ENCODE peak calls at places on chromosomes 16 and 17, in four cellular contexts. E is pancreas, R is mucosa of descending colon, A is hepatocyte. O is an unnamed sample.

GRCh38 chr16:57676624-57677085 is 8.5 kb downstream of the ADGRG3 start:
- DNase-seq in R (no peak), A (no peak), E (no peak), O (no peak)

GRCh38 chr16:19972111-19972510 is 87.5 kb upstream of the GPRC5B start:
- DNase-seq in A (peak; percentile 0), E (no peak), R (no peak), O (no peak)

GRCh38 chr17:60134396-60135159 is 15.2 kb upstream of the CA4 start:
- DNase-seq in R (no peak), E (no peak), A (no peak), O (no peak)

GRCh38 chr16:66502020-66502913 is 47.7 kb downstream of the TK2 start:
- DNase-seq in R (no peak), E (no peak), A (peak; percentile 51), O (peak; percentile 59)

GRCh38 chr16:324451-325334 is 27.8 kb downstream of the AXIN1 start:
- DNase-seq in E (no peak), A (peak; percentile 43), R (peak; percentile 82), O (no peak)

GRCh38 chr16:69513180-69513966 is 52.4 kb upstream of the NFAT5 start:
- DNase-seq in E (no peak), A (no peak), R (no peak), O (peak; percentile 25)

GRCh38 chr17:27315322-27315721 is 21.4 kb downstream of the WSB1 start:
- DNase-seq in A (peak; percentile 65), E (no peak), R (peak; percentile 80), O (peak; percentile 60)

GRCh38 chr16:81601601-81602251 is 157.1 kb downstream of the CMIP start:
- DNase-seq in R (no peak), E (no peak), A (no peak), O (no peak)

GRCh38 chr16:28554634-28555423 is 1.1 kb downstream of the SGF29 start:
- DNase-seq in A (no peak), R (no peak), E (no peak), O (no peak)

GRCh38 chr17:30363715-30364202 is 15.0 kb upstream of the CPD start:
- DNase-seq in E (no peak), R (peak; percentile 62), A (no peak), O (no peak)

GRCh38 chr16:58628845-58629680 is 563 bp downstream of the CNOT1 start:
- DNase-seq in R (peak; percentile 90), A (peak; percentile 55), E (peak; percentile 78), O (peak; percentile 67)

GRCh38 chr17:4074831-4075495 is 67.9 kb downstream of the ZZEF1 start:
- DNase-seq in R (no peak), E (no peak), A (peak; percentile 61), O (no peak)

GRCh38 chr16:3822366-3823045 is 58.0 kb downstream of the CREBBP start:
- DNase-seq in R (no peak), E (no peak), A (no peak), O (no peak)

GRCh38 chr16:69003500-69003899 is 102.0 kb upstream of the HAS3 start:
- DNase-seq in A (no peak), E (no peak), R (no peak), O (no peak)

GRCh38 chr16:85460983-85461813 is 151.9 kb upstream of the GSE1 start:
- DNase-seq in A (peak; percentile 46), R (no peak), E (peak; percentile 52), O (peak; percentile 33)

GRCh38 chr17:52143536-52143935 is 15.0 kb downstream of the CA10 start:
- DNase-seq in A (no peak), E (no peak), R (no peak), O (no peak)

GRCh38 chr16:24685539-24686432 is 43.7 kb upstream of the TNRC6A start:
- DNase-seq in A (peak; percentile 92), E (peak; percentile 56), R (peak; percentile 53), O (peak; percentile 72)

GRCh38 chr17:50947844-50948514 is 81.8 kb upstream of the TOB1 start:
- DNase-seq in E (peak; percentile 97), A (no peak), R (peak; percentile 95), O (no peak)

GRCh38 chr16:72934661-72935403 is 113.1 kb downstream of the ZFHX3 start:
- DNase-seq in A (no peak), R (no peak), E (no peak), O (no peak)

GRCh38 chr16:51151951-51152663 is 1.0 kb upstream of the SALL1 start:
- DNase-seq in A (peak; percentile 85), E (peak; percentile 76), R (no peak), O (peak; percentile 79)

GRCh38 chr17:2253768-2254406 is 49.7 kb downstream of the SMG6 start:
- DNase-seq in R (no peak), A (no peak), E (no peak), O (no peak)

GRCh38 chr16:24430937-24431760 is 108.2 kb upstream of the RBBP6 start:
- DNase-seq in R (no peak), E (no peak), A (peak; percentile 24), O (peak; percentile 51)

GRCh38 chr16:49824600-49824999 is 31.3 kb downstream of the ZNF423 start:
- DNase-seq in E (no peak), A (no peak), R (no peak), O (peak; percentile 32)

GRCh38 chr16:28295213-28295612 is 2.9 kb downstream of the SBK1 start:
- DNase-seq in A (no peak), E (no peak), R (no peak), O (no peak)

GRCh38 chr17:16005641-16006040 is 6.0 kb downstream of the TTC19 start:
- DNase-seq in A (no peak), R (no peak), E (no peak), O (no peak)

GRCh38 chr16:81786321-81786720 is 7.2 kb downstream of the PLCG2 start:
- DNase-seq in E (no peak), R (no peak), A (no peak), O (peak; percentile 11)

GRCh38 chr16:87924041-87924851 is 12.1 kb downstream of the CA5A start:
- DNase-seq in A (no peak), R (no peak), E (peak; percentile 63), O (no peak)

GRCh38 chr17:48907713-48908046 is 527 bp upstream of the UBE2Z start:
- DNase-seq in E (no peak), A (peak; percentile 37), R (no peak), O (no peak)

GRCh38 chr17:9291912-9292562 is 270.7 kb downstream of the NTN1 start:
- DNase-seq in R (no peak), E (no peak), A (peak; percentile 70), O (peak; percentile 23)

GRCh38 chr17:75636381-75637142 is 3.3 kb downstream of the SMIM5 start:
- DNase-seq in A (no peak), R (peak; percentile 48), E (peak; percentile 56), O (no peak)

GRCh38 chr17:75633484-75634375 is 496 bp downstream of the SMIM5 start:
- DNase-seq in A (peak; percentile 95), R (peak; percentile 88), E (peak; percentile 96), O (peak; percentile 85)

GRCh38 chr17:75634376-75634740 is 1.1 kb downstream of the SMIM5 start:
- DNase-seq in R (no peak), E (peak; percentile 51), A (no peak), O (no peak)

GRCh38 chr17:75635610-75636202 is 2.5 kb downstream of the SMIM5 start:
- DNase-seq in E (peak; percentile 64), R (peak; percentile 75), A (no peak), O (no peak)

DNA sequence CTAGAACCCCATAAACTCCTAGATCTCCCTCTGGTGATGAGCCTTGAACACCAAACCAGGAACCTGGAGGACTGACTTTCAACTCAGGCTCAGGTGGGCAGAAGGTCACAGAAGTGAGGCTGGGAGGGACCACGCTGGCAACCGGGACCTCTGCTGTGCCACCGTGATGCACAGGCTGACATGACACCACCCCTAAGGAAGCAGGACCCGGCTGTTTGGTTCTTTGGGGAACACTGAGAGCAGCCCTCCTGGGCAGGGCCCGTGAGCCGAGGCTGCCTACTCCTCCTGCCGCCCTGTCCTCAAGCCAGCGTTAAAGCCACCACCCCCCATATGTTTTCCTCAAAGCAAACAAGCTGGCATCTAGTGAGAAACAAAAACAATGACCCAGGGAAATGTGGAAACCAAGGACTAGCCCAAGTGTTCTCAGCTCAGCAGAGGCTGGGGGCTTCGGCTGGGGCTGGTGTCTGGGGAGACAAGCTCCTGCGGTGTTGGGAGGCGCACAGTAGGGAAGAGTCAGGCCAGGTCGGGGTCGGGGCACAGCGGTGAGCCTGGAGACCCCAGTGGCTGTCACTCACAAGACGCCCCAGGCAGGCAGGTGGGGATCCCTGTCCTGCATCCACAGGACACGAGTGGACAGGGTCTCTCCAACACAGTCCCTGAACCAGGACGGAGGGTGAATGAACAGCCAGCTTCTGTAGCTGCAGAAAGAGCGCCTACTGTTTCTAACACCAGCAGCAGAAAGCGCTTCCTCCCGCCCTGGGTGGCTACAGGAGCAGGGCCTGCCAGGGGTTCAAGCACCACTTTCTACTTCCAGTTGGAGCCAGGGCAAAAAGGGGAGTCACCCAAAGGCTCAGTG is 1.7 kb downstream of the SMIM5 start:
- DNase-seq in A (no peak), R (peak; percentile 52), E (peak; percentile 64), O (no peak)
- H3K4me3 ChIP-seq in A (no peak overlapping the region), R (no peak overlapping the region), E (no peak overlapping the region), O (no peak overlapping the region)

DNA sequence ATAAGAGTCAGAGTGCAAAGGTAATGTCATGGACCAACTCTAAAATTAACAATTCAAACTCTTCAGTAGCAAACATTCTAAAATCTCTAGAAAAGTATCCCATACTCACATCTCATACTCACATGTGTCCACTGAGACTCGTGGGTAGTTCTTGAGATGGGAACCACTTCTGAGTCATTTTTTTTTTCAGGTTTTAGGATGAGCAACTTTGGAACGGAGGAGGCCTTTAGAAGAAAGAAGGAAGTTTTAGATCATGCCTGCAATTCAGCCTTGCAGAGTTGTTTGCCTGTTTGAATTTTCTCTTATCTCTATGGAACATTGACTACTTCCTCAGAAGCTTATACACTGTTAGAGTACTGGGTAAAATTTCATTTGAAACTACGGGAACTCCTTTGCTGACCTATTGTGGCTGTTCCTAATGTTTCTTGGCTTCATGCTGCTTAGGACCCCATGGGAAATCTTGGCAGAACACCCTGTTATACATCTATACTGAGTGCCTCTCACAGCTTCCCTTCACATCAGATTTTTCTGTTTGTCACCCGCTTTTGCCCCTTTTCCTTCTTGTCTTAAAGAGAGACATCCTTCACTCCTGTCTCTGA is 70.7 kb downstream of the MAP2K6 start:
- DNase-seq in E (no peak), R (no peak), A (no peak), O (no peak)
- H3K4me3 ChIP-seq in E (no peak overlapping the region), R (no peak overlapping the region), A (no peak overlapping the region), O (no peak overlapping the region)

DNA sequence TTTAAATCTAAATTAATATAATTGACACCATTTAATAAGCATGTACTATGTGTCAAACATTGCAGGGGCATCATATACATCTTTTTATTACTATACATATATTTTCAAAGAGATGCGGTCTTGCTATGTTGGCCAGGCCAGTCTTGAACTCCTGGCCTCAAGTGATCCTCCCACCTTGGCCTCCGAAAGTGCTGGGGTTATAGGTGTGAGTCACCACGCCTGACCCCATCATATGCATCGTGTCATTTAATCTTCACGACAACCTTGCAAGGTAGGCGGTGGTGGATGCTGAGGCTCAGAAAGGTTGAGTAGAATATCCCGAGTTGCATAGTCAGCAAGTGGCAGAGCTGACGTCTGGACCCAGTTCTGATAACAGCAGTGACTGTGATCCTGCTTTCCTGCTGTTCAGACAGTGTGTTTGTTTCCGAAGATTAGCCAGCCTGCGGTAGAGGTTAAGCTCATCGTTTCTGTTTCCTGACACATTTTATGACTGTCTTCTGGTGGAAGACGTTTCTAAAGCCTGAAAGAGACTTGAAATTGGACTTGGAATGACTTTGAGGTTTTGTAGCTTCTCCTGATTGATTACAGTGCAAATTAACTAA is 316.6 kb downstream of the SNX29 start:
- DNase-seq in E (no peak), A (peak; percentile 62), R (no peak), O (no peak)
- H3K4me3 ChIP-seq in E (no peak overlapping the region), A (no peak overlapping the region), R (no peak overlapping the region), O (no peak overlapping the region)

DNA sequence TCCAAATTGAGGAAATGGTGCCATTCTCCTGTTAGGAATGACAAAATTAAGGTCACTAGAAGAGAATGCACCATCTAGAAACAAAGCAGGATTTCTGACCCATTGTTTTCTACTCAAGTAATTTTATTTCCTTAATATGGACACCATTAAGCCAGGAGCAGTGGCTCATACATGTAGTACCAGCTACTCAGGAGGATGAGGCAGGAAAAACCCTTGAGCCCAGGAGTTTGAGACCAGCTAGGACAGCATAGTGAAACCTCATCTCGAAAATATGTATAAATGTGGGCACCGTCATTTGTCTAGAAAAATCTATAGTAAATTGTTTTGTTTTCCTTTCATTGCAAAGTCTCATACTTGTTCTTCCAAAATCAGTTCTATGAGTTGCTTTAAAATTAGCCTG is 9.1 kb upstream of the AP1G1 start:
- DNase-seq in E (no peak), R (no peak), A (no peak), O (no peak)
- H3K4me3 ChIP-seq in E (no peak overlapping the region), R (no peak overlapping the region), A (no peak overlapping the region), O (peak overlapping the region; percentile 27)

O was measured in MG63.